ENCODE peak calls at places on chromosomes 16 and 17, in five cellular contexts. P, F, V, L and R are unnamed samples.

GRCh38 chr17:7842380-7842949 is 8.4 kb downstream of the KDM6B start:
- DNase-seq in P (no peak), F (peak), V (peak), L (peak), R (peak)

GRCh38 chr17:38749222-38750043 is 1.3 kb upstream of the PCGF2 start:
- DNase-seq in P (peak), F (peak), V (no peak), L (peak), R (peak)

GRCh38 chr16:85421338-85422123 is 191.6 kb upstream of the GSE1 start:
- DNase-seq in P (peak), F (no peak), V (no peak), L (peak), R (no peak)

GRCh38 chr17:61404702-61405046 is 5.0 kb downstream of the TBX2 start:
- DNase-seq in P (no peak), F (no peak), V (no peak), L (no peak), R (no peak)

GRCh38 chr17:61122356-61122913 is 277.2 kb upstream of the TBX2 start:
- DNase-seq in P (no peak), F (no peak), V (no peak), L (no peak), R (no peak)

GRCh38 chr16:21208831-21209230 is 2.5 kb downstream of the ZP2 start:
- DNase-seq in P (no peak), F (no peak), V (no peak), L (no peak), R (no peak)

GRCh38 chr16:47204736-47205499 is 61.2 kb upstream of the NETO2 start:
- DNase-seq in P (no peak), F (no peak), V (no peak), L (no peak), R (no peak)

GRCh38 chr17:7479389-7480192 is at the start of gene ZBTB4:
- DNase-seq in P (peak), F (peak), V (peak), L (peak), R (peak)

GRCh38 chr16:72963921-72964320 is 84.0 kb downstream of the ZFHX3 start:
- DNase-seq in P (no peak), F (no peak), V (no peak), L (no peak), R (no peak)

GRCh38 chr17:45131616-45132301 is 556 bp downstream of the PLCD3 start:
- DNase-seq in P (peak), F (peak), V (no peak), L (peak), R (peak)